ENCODE peak calls at places on chromosome 12, in nine cellular contexts. One of them, this sample, is unnamed.

GRCh38 chr12:95739561-95740313 is 50.8 kb downstream of the NTN4 start:
- DNase-seq in RWPE1: no peak
- DNase-seq in HCT116: no peak
- DNase-seq in body of pancreas: peak
- DNase-seq in cardiac muscle cell: no peak
- DNase-seq in fibroblast of lung: no peak
- DNase-seq in hepatocyte: no peak
- DNase-seq in CD4-positive, alpha-beta memory T cell: no peak
- DNase-seq in GM23338: no peak
- DNase-seq in this sample: no peak

GRCh38 chr12:89348894-89349669 is 3.2 kb downstream of the DUSP6 start:
- DNase-seq in hepatocyte: no peak
- DNase-seq in HCT116: no peak
- DNase-seq in CD4-positive, alpha-beta memory T cell: no peak
- DNase-seq in body of pancreas: no peak
- DNase-seq in cardiac muscle cell: peak
- DNase-seq in GM23338: no peak
- DNase-seq in RWPE1: no peak
- DNase-seq in fibroblast of lung: no peak
- DNase-seq in this sample: no peak

GRCh38 chr12:30019386-30020140 is 235.8 kb upstream of the TMTC1 start:
- DNase-seq in fibroblast of lung: peak
- DNase-seq in cardiac muscle cell: no peak
- DNase-seq in RWPE1: no peak
- DNase-seq in HCT116: no peak
- DNase-seq in CD4-positive, alpha-beta memory T cell: no peak
- DNase-seq in GM23338: no peak
- DNase-seq in hepatocyte: no peak
- DNase-seq in body of pancreas: no peak
- DNase-seq in this sample: no peak

GRCh38 chr12:40010899-40011774 is 94.7 kb downstream of the SLC2A13 start:
- DNase-seq in cardiac muscle cell: peak
- DNase-seq in fibroblast of lung: peak
- DNase-seq in body of pancreas: peak
- DNase-seq in hepatocyte: peak
- DNase-seq in CD4-positive, alpha-beta memory T cell: peak
- DNase-seq in HCT116: peak
- DNase-seq in RWPE1: peak
- DNase-seq in GM23338: peak
- DNase-seq in this sample: no peak

GRCh38 chr12:106030210-106031175 is 108.3 kb downstream of the NUAK1 start:
- DNase-seq in RWPE1: peak
- DNase-seq in CD4-positive, alpha-beta memory T cell: no peak
- DNase-seq in cardiac muscle cell: peak
- DNase-seq in HCT116: no peak
- DNase-seq in hepatocyte: peak
- DNase-seq in GM23338: peak
- DNase-seq in body of pancreas: no peak
- DNase-seq in fibroblast of lung: peak
- DNase-seq in this sample: no peak

GRCh38 chr12:113040722-113041168 is 15.8 kb upstream of the DTX1 start:
- DNase-seq in body of pancreas: no peak
- DNase-seq in fibroblast of lung: peak
- DNase-seq in hepatocyte: peak
- DNase-seq in HCT116: peak
- DNase-seq in cardiac muscle cell: peak
- DNase-seq in CD4-positive, alpha-beta memory T cell: no peak
- DNase-seq in RWPE1: peak
- DNase-seq in GM23338: no peak
- DNase-seq in this sample: no peak

GRCh38 chr12:30257614-30258013 is 438.1 kb downstream of the IPO8 start:
- DNase-seq in HCT116: no peak
- DNase-seq in RWPE1: no peak
- DNase-seq in fibroblast of lung: peak
- DNase-seq in body of pancreas: no peak
- DNase-seq in hepatocyte: no peak
- DNase-seq in GM23338: no peak
- DNase-seq in CD4-positive, alpha-beta memory T cell: no peak
- DNase-seq in cardiac muscle cell: peak
- DNase-seq in this sample: no peak

GRCh38 chr12:68349921-68350606 is 17.9 kb upstream of the MDM1 start:
- DNase-seq in RWPE1: no peak
- DNase-seq in cardiac muscle cell: no peak
- DNase-seq in body of pancreas: no peak
- DNase-seq in hepatocyte: no peak
- DNase-seq in GM23338: no peak
- DNase-seq in HCT116: no peak
- DNase-seq in fibroblast of lung: no peak
- DNase-seq in CD4-positive, alpha-beta memory T cell: no peak
- DNase-seq in this sample: no peak

GRCh38 chr12:14510574-14510973 is 57.1 kb downstream of the PLBD1 start:
- DNase-seq in RWPE1: no peak
- DNase-seq in HCT116: no peak
- DNase-seq in hepatocyte: no peak
- DNase-seq in CD4-positive, alpha-beta memory T cell: no peak
- DNase-seq in fibroblast of lung: no peak
- DNase-seq in GM23338: peak
- DNase-seq in body of pancreas: no peak
- DNase-seq in cardiac muscle cell: peak
- DNase-seq in this sample: no peak

DNA sequence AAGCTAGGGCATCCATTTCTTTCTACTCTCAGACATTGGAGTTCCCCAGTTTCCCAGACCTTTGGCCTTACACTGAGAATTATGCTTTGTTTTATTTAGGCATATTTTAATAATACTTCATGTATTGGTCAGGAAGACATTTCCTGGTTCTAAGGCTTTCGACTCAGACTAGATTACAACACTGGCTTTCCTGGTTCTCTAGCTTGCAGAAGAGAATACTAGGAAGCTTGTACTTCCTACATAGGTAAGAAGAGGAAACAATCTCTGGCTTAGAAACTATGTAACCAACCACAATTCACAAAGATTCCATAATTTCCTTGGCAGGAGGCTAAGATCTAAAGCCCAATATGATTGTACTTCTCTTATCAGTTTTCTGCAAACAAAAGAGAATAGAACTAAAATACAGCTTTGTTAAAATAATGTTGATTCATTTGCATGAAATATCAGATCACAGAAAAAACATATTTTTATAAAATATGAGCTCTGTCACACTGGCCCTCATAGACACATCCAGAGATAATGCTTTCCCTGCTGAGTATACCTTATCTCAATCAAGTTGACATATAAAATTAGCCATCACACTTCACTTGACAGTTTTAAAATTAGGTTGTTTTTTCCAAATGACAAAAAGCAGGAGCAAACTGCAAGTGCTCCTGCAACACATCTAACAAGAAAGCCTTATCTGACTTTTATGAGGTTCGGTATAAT is 30.5 kb downstream of the CLEC2D start:
- DNase-seq in hepatocyte: no peak
- DNase-seq in RWPE1: no peak
- DNase-seq in GM23338: no peak
- DNase-seq in CD4-positive, alpha-beta memory T cell: no peak
- DNase-seq in body of pancreas: no peak
- DNase-seq in fibroblast of lung: no peak
- DNase-seq in HCT116: no peak
- DNase-seq in cardiac muscle cell: peak
- DNase-seq in this sample: no peak
- H3K27ac ChIP-seq in hepatocyte: no peak
- H3K27ac ChIP-seq in RWPE1: no peak
- H3K27ac ChIP-seq in GM23338: no peak
- H3K27ac ChIP-seq in CD4-positive, alpha-beta memory T cell: no peak
- H3K27ac ChIP-seq in body of pancreas: no peak
- H3K27ac ChIP-seq in fibroblast of lung: no peak
- H3K27ac ChIP-seq in HCT116: no peak
- H3K27ac ChIP-seq in cardiac muscle cell: no peak
- H3K27ac ChIP-seq in this sample: peak

GRCh38 chr12:1204581-1205121 is 213.6 kb downstream of the ERC1 start:
- DNase-seq in hepatocyte: no peak
- DNase-seq in body of pancreas: no peak
- DNase-seq in GM23338: no peak
- DNase-seq in fibroblast of lung: peak
- DNase-seq in HCT116: no peak
- DNase-seq in CD4-positive, alpha-beta memory T cell: peak
- DNase-seq in cardiac muscle cell: peak
- DNase-seq in RWPE1: no peak
- DNase-seq in this sample: no peak
- H3K27ac ChIP-seq in hepatocyte: peak
- H3K27ac ChIP-seq in body of pancreas: no peak
- H3K27ac ChIP-seq in GM23338: peak
- H3K27ac ChIP-seq in fibroblast of lung: peak
- H3K27ac ChIP-seq in HCT116: no peak
- H3K27ac ChIP-seq in CD4-positive, alpha-beta memory T cell: peak
- H3K27ac ChIP-seq in cardiac muscle cell: peak
- H3K27ac ChIP-seq in RWPE1: no peak
- H3K27ac ChIP-seq in this sample: peak

GRCh38 chr12:3888654-3889053 is 15.5 kb upstream of the PARP11 start:
- DNase-seq in RWPE1: no peak
- DNase-seq in hepatocyte: no peak
- DNase-seq in cardiac muscle cell: no peak
- DNase-seq in HCT116: no peak
- DNase-seq in fibroblast of lung: no peak
- DNase-seq in body of pancreas: no peak
- DNase-seq in CD4-positive, alpha-beta memory T cell: no peak
- DNase-seq in GM23338: no peak
- DNase-seq in this sample: no peak
- H3K27ac ChIP-seq in RWPE1: no peak
- H3K27ac ChIP-seq in hepatocyte: no peak
- H3K27ac ChIP-seq in cardiac muscle cell: no peak
- H3K27ac ChIP-seq in HCT116: no peak
- H3K27ac ChIP-seq in fibroblast of lung: no peak
- H3K27ac ChIP-seq in body of pancreas: no peak
- H3K27ac ChIP-seq in CD4-positive, alpha-beta memory T cell: no peak
- H3K27ac ChIP-seq in GM23338: no peak
- H3K27ac ChIP-seq in this sample: no peak

DNA sequence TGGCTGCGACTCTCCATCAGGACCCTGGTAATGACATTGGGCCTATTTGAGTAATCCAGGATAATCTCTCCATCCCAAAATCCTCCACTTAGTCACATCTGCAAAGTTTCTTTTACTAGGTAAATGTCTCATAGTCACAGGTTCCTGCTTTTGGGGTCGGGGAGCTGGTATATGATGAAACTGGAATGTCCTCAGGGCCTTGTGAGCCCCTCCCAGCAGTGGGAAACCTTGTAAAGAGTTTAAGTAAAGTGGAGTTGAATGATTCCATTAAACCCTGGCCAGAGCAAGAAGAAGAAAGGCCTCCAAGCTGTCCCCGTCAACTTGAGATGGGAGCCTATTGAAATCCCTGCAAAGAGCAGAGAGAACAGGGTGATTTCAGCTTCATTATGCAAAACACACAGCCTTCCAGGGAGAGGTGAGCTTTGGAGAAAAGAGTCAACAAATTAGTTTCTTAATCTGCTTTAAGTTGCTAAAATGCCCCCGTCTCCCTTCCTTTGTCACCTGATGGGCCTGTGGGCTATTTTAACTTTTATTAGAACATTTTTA is 12.6 kb downstream of the WSCD2 start:
- DNase-seq in RWPE1: no peak
- DNase-seq in fibroblast of lung: no peak
- DNase-seq in CD4-positive, alpha-beta memory T cell: no peak
- DNase-seq in cardiac muscle cell: no peak
- DNase-seq in GM23338: no peak
- DNase-seq in body of pancreas: no peak
- DNase-seq in HCT116: no peak
- DNase-seq in hepatocyte: no peak
- DNase-seq in this sample: no peak
- H3K27ac ChIP-seq in RWPE1: no peak
- H3K27ac ChIP-seq in fibroblast of lung: no peak
- H3K27ac ChIP-seq in CD4-positive, alpha-beta memory T cell: no peak
- H3K27ac ChIP-seq in cardiac muscle cell: no peak
- H3K27ac ChIP-seq in GM23338: peak
- H3K27ac ChIP-seq in body of pancreas: no peak
- H3K27ac ChIP-seq in HCT116: no peak
- H3K27ac ChIP-seq in hepatocyte: no peak
- H3K27ac ChIP-seq in this sample: no peak

DNA sequence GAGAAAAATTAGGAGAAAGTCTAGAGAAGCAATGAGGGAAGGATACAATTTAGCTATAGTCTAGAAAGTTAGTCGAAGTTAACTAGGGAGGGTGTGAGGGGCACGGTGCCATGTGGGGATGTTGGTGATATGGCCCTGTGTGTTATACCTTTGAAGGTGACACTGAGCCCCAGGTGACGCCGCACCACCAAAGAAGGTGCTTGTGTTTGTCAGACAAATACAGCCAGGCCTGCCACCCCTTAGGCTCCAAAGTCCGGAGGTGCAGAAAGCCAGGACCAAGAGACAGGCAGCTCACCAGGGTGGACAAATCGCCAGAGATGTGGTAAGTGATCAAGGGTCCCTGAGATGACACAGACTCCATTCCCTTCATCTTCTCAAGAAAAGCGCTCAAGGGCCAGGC is 1.1 kb downstream of the C1S start:
- DNase-seq in cardiac muscle cell: no peak
- DNase-seq in body of pancreas: no peak
- DNase-seq in CD4-positive, alpha-beta memory T cell: no peak
- DNase-seq in HCT116: no peak
- DNase-seq in fibroblast of lung: no peak
- DNase-seq in hepatocyte: no peak
- DNase-seq in GM23338: no peak
- DNase-seq in RWPE1: no peak
- DNase-seq in this sample: no peak
- H3K27ac ChIP-seq in cardiac muscle cell: no peak
- H3K27ac ChIP-seq in body of pancreas: no peak
- H3K27ac ChIP-seq in CD4-positive, alpha-beta memory T cell: no peak
- H3K27ac ChIP-seq in HCT116: no peak
- H3K27ac ChIP-seq in fibroblast of lung: peak
- H3K27ac ChIP-seq in hepatocyte: no peak
- H3K27ac ChIP-seq in GM23338: no peak
- H3K27ac ChIP-seq in RWPE1: no peak
- H3K27ac ChIP-seq in this sample: peak

This sample was measured in Peyer's patch.